ENCODE peak calls at places on chromosomes 5 and 9, in eight cellular contexts. V is MCF 10A; Z is NCI-H774; P is activated CD4-positive, alpha-beta memory T cell treated with anti-CD3 and anti-CD28 coated beads, Interleukin-2, amount 10 ng/mL, durations not matched to agents 7 days and 5 days; K is foreskin fibroblast; Y is left kidney; L is lung microvascular endothelial cell; A is NCI-H2081. F is an unnamed sample.
A peak's percentile ranks its signal among the peaks of the same experiment; 100 is the strongest.

GRCh38 chr9:135217836-135218235 is 130.4 kb downstream of the OLFM1 start:
- DNase-seq in Y (no peak), Z (no peak), P (no peak), K (no peak), A (no peak), L (no peak), V (no peak), F (no peak)

GRCh38 chr5:107340631-107341030 is 330.1 kb downstream of the EFNA5 start:
- DNase-seq in A (no peak), V (peak; percentile 6), L (peak; percentile 54), Z (no peak), K (no peak), Y (no peak), P (no peak), F (no peak)

GRCh38 chr5:5432020-5432707 is 9.7 kb downstream of the ICE1 start:
- DNase-seq in V (peak; percentile 58), K (peak; percentile 38), P (no peak), Y (no peak), A (no peak), L (peak; percentile 35), Z (no peak), F (no peak)

GRCh38 chr9:28926311-28926710 is 1353.0 kb upstream of the C9orf72 start:
- DNase-seq in L (no peak), Y (no peak), A (no peak), Z (no peak), K (no peak), P (no peak), V (no peak), F (no peak)

GRCh38 chr5:515273-515836 is 8.9 kb downstream of the SLC9A3 start:
- DNase-seq in Y (no peak), A (no peak), L (no peak), K (no peak), V (peak; percentile 61), Z (no peak), P (no peak), F (no peak)

GRCh38 chr5:55063899-55064298 is 38.5 kb upstream of the GZMA start:
- DNase-seq in K (peak; percentile 16), L (no peak), Y (no peak), A (no peak), V (no peak), P (no peak), Z (no peak), F (no peak)

GRCh38 chr5:5494489-5495402 is 72.3 kb downstream of the ICE1 start:
- DNase-seq in P (peak; percentile 86), A (peak; percentile 19), Z (peak; percentile 91), K (peak; percentile 57), Y (peak; percentile 83), V (no peak), L (peak; percentile 57), F (peak; percentile 88)

GRCh38 chr9:131227112-131228058 is 48.9 kb downstream of the FAM78A start:
- DNase-seq in Y (peak; percentile 22), Z (peak; percentile 23), A (peak; percentile 24), K (no peak), V (no peak), L (peak; percentile 69), P (no peak), F (no peak)

GRCh38 chr5:135739383-135739961 is 95.0 kb upstream of the SLC25A48 start:
- DNase-seq in Z (no peak), V (no peak), K (no peak), L (no peak), A (no peak), Y (no peak), P (no peak), F (no peak)

GRCh38 chr9:4662989-4663792 is 1.1 kb downstream of the PLPP6 start:
- DNase-seq in Y (no peak), A (no peak), Z (peak; percentile 45), P (no peak), K (no peak), L (peak; percentile 55), V (no peak), F (no peak)

GRCh38 chr5:54658014-54658413 is 140.5 kb downstream of the SNX18 start:
- DNase-seq in P (no peak), A (no peak), Z (no peak), V (peak; percentile 80), L (no peak), Y (peak; percentile 42), K (peak; percentile 93), F (no peak)

GRCh38 chr5:33371660-33372059 is 69.1 kb upstream of the TARS1 start:
- DNase-seq in Z (no peak), V (peak; percentile 29), A (no peak), Y (no peak), P (no peak), L (no peak), K (peak; percentile 80), F (no peak)

GRCh38 chr9:78383130-78383529 is 86.2 kb downstream of the PSAT1 start:
- DNase-seq in Z (no peak), V (no peak), K (peak; percentile 41), A (no peak), L (no peak), Y (no peak), P (no peak), F (no peak)

GRCh38 chr9:4662108-4662988 is at the start of gene PLPP6:
- DNase-seq in Y (peak; percentile 97), L (peak; percentile 93), Z (peak; percentile 95), V (peak; percentile 93), A (peak; percentile 97), K (peak; percentile 78), P (peak; percentile 78), F (peak; percentile 81)

GRCh38 chr5:42840842-42841574 is 29.3 kb upstream of the SELENOP start:
- DNase-seq in Y (no peak), V (no peak), L (no peak), Z (no peak), K (no peak), A (no peak), P (no peak), F (no peak)

GRCh38 chr5:108793207-108793606 is 45.5 kb downstream of the FER start:
- DNase-seq in V (no peak), Y (no peak), A (no peak), P (no peak), Z (no peak), L (no peak), K (no peak), F (no peak)

GRCh38 chr9:86948153-86948929 is 1.0 kb upstream of the GAS1 start:
- DNase-seq in L (peak; percentile 71), V (peak; percentile 85), K (peak; percentile 83), A (peak; percentile 26), Y (peak; percentile 95), Z (peak; percentile 20), P (peak; percentile 76), F (peak; percentile 73)

GRCh38 chr9:131799177-131799823 is 59.4 kb upstream of the RAPGEF1 start:
- DNase-seq in P (peak; percentile 62), L (peak; percentile 54), V (peak; percentile 62), Y (peak; percentile 91), Z (no peak), K (peak; percentile 9), A (no peak), F (peak; percentile 73)

GRCh38 chr9:86035827-86036440 is 63.4 kb downstream of the GOLM1 start:
- DNase-seq in L (no peak), Z (peak; percentile 60), Y (no peak), P (no peak), V (no peak), A (peak; percentile 6), K (no peak), F (no peak)